ENCODE peak calls at places on chromosome 5, in six cellular contexts. E is right atrium auricular region; T is fibroblast of mammary gland; W is progenitor cell of endocrine pancreas; D is CD8-positive, alpha-beta T cell; B is GM06990. J is an unnamed sample.

GRCh38 chr5:158716668-158717067 is 383.0 kb downstream of the EBF1 start:
- DNase-seq in T (no peak), D (no peak), B (no peak), W (no peak), E (no peak), J (no peak)

GRCh38 chr5:159916841-159917761 is 819 bp downstream of the ADRA1B start:
- DNase-seq in T (no peak), D (no peak), B (no peak), E (no peak), W (no peak), J (peak)

GRCh38 chr5:73625314-73625904 is 587 bp upstream of the ARHGEF28 start:
- DNase-seq in D (no peak), B (no peak), W (no peak), E (no peak), T (peak), J (peak)

GRCh38 chr5:108251350-108251749 is 130.5 kb downstream of the FBXL17 start:
- DNase-seq in B (no peak), D (no peak), W (no peak), E (no peak), T (no peak), J (no peak)

GRCh38 chr5:173045481-173045880 is 10.7 kb upstream of the CREBRF start:
- DNase-seq in E (no peak), T (no peak), B (no peak), D (no peak), W (peak), J (no peak)

GRCh38 chr5:53359906-53360305 is 120.5 kb upstream of the FST start:
- DNase-seq in B (no peak), W (no peak), D (no peak), T (peak), E (no peak), J (no peak)

GRCh38 chr5:54087436-54087835 is 222.9 kb downstream of the ARL15 start:
- DNase-seq in B (no peak), E (no peak), D (no peak), T (peak), W (no peak), J (no peak)

GRCh38 chr5:371811-372555 is 50.5 kb downstream of the AHRR start:
- DNase-seq in T (no peak), W (peak), D (peak), E (peak), B (no peak), J (no peak)

GRCh38 chr5:72379936-72380335 is 59.8 kb downstream of the PTCD2 start:
- DNase-seq in W (no peak), D (no peak), E (no peak), T (peak), B (no peak), J (no peak)

GRCh38 chr5:67077296-67077695 is 119.3 kb downstream of the CD180 start:
- DNase-seq in W (no peak), B (no peak), E (no peak), T (no peak), D (no peak), J (no peak)

GRCh38 chr5:67773439-67773988 is 442.0 kb upstream of the PIK3R1 start:
- DNase-seq in D (no peak), W (no peak), B (no peak), T (peak), E (peak), J (no peak)

GRCh38 chr5:14109041-14109747 is 33.9 kb upstream of the TRIO start:
- DNase-seq in D (no peak), T (peak), W (no peak), B (peak), E (no peak), J (no peak)

GRCh38 chr5:73496984-73497457 is 1.2 kb upstream of the BTF3 start:
- DNase-seq in T (peak), E (no peak), D (no peak), B (no peak), W (no peak), J (no peak)

GRCh38 chr5:132220476-132220875 is 7.2 kb downstream of the P4HA2 start:
- DNase-seq in T (no peak), E (no peak), B (no peak), W (no peak), D (no peak), J (no peak)

GRCh38 chr5:141172381-141173204 is at the start of gene PCDHB7:
- DNase-seq in E (no peak), B (no peak), W (no peak), D (no peak), T (peak), J (no peak)

GRCh38 chr5:57341380-57341979 is 141.1 kb downstream of the ACTBL2 start:
- DNase-seq in W (no peak), T (no peak), B (no peak), D (no peak), E (no peak), J (no peak)

GRCh38 chr5:109532773-109533364 is 123.1 kb upstream of the PJA2 start:
- DNase-seq in W (no peak), D (no peak), B (no peak), T (no peak), E (no peak), J (no peak)

GRCh38 chr5:81971086-81971693 is 633 bp upstream of the ATG10 start:
- DNase-seq in W (no peak), B (peak), D (no peak), E (no peak), T (peak), J (no peak)

GRCh38 chr5:126446498-126447224 is 23.5 kb downstream of the GRAMD2B start:
- DNase-seq in W (no peak), E (no peak), T (peak), D (no peak), B (no peak), J (no peak)

GRCh38 chr5:149271717-149272558 is at the start of gene AFAP1L1:
- DNase-seq in D (no peak), B (no peak), T (peak), W (peak), E (peak), J (peak)

GRCh38 chr5:139669681-139670368 is 21.7 kb downstream of the CXXC5 start:
- DNase-seq in W (no peak), D (peak), B (no peak), E (no peak), T (no peak), J (no peak)

GRCh38 chr5:125446986-125447385 is 700.5 kb upstream of the ZNF608 start:
- DNase-seq in E (no peak), B (no peak), D (no peak), W (no peak), T (peak), J (no peak)

GRCh38 chr5:149005077-149005892 is 57.6 kb downstream of the SH3TC2 start:
- DNase-seq in B (no peak), D (no peak), W (no peak), T (peak), E (no peak), J (peak)

GRCh38 chr5:16889203-16889971 is 46.7 kb downstream of the MYO10 start:
- DNase-seq in W (no peak), B (no peak), T (peak), E (no peak), D (no peak), J (no peak)

GRCh38 chr5:2756211-2756746 is 4.8 kb upstream of the IRX2 start:
- DNase-seq in T (peak), W (no peak), E (peak), B (no peak), D (no peak), J (peak)

GRCh38 chr5:171365351-171365750 is 22.3 kb upstream of the NPM1 start:
- DNase-seq in T (peak), D (no peak), B (no peak), E (no peak), W (no peak), J (no peak)
- TF ChIP-seq CTCF in T (peak), D (no peak), B (peak), E (no peak), W (peak), J (no peak)

GRCh38 chr5:95960802-95961616 is 642 bp downstream of the ELL2 start:
- DNase-seq in T (peak), W (peak), E (no peak), B (peak), D (peak), J (peak)

GRCh38 chr5:95958308-95959014 is 3.2 kb downstream of the ELL2 start:
- DNase-seq in T (peak), E (no peak), D (no peak), B (no peak), W (no peak), J (no peak)

GRCh38 chr5:95961617-95962474 is at the start of gene ELL2:
- DNase-seq in B (peak), T (peak), E (peak), D (peak), W (peak), J (peak)

GRCh38 chr5:95959051-95959963 is 2.3 kb downstream of the ELL2 start:
- DNase-seq in T (peak), W (no peak), D (no peak), E (no peak), B (no peak), J (no peak)

DNA sequence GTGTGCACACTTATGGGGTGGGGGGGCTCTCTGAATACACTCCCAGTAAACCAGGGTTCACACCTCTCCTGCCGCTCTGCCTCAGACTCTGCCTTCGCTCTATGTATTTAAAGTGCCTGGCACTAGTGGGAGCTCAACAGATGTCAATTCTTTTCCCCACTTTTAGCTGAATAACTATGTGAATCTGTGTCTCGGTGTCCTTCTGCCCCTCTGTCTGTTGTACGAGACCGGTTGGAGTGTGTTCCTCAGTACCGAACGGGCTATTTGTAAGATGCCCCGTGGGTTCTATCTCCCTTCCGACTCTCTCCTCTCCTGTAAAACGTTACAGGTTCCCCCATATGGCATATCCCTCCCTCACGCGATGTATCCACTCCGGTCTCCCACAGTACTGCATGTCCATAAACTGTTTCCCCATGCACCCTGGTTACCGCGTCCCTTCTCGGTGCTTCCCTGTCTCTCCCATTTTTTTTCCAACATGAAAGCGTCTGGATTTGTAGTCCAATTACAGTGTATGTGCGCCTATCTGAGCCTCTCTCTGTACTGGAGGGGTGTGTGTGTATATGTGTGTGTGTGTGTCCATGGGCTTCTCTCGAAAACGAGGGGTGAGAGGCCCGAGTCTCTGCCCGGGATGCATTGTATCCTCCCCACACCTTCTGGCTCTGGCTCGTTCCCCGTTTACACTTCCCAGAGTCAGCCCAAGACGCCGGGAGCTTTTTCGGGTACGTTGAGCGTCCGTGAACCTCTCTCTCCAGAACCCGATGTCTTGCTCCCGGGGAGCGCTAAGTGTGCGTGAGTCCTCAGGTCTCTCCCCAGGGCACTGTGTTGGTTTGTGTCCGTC is 1.5 kb downstream of the ELL2 start:
- DNase-seq in E (no peak), W (no peak), D (peak), B (no peak), T (peak), J (no peak)
- TF ChIP-seq CTCF in E (no peak), W (no peak), D (no peak), B (no peak), T (no peak), J (no peak)

GRCh38 chr5:168104811-168105481 is 186.5 kb upstream of the WWC1 start:
- DNase-seq in B (no peak), W (no peak), T (no peak), E (no peak), D (no peak), J (no peak)
- TF ChIP-seq CTCF in B (no peak), W (peak), T (no peak), E (no peak), D (no peak), J (no peak)

GRCh38 chr5:145774442-145774841 is 60.7 kb downstream of the PRELID2 start:
- DNase-seq in W (no peak), D (no peak), E (no peak), T (no peak), B (no peak), J (no peak)

GRCh38 chr5:145775411-145775810 is 59.7 kb downstream of the PRELID2 start:
- DNase-seq in D (no peak), E (no peak), T (no peak), B (no peak), W (no peak), J (no peak)

GRCh38 chr5:145777445-145778063 is 57.6 kb downstream of the PRELID2 start:
- DNase-seq in T (no peak), D (no peak), W (no peak), B (no peak), E (no peak), J (no peak)

GRCh38 chr5:145776886-145777285 is 58.3 kb downstream of the PRELID2 start:
- DNase-seq in T (peak), E (no peak), D (no peak), B (no peak), W (no peak), J (no peak)

GRCh38 chr5:145775893-145776444 is 59.2 kb downstream of the PRELID2 start:
- DNase-seq in T (peak), W (no peak), B (no peak), E (peak), D (no peak), J (no peak)
- TF ChIP-seq CTCF in T (no peak), W (no peak), B (no peak), E (no peak), D (no peak), J (no peak)

GRCh38 chr5:1669276-1670155 is 130.1 kb downstream of the MRPL36 start:
- DNase-seq in E (peak), T (no peak), D (no peak), B (no peak), W (no peak), J (peak)
- TF ChIP-seq CTCF in E (no peak), T (no peak), D (no peak), B (no peak), W (no peak), J (no peak)

DNA sequence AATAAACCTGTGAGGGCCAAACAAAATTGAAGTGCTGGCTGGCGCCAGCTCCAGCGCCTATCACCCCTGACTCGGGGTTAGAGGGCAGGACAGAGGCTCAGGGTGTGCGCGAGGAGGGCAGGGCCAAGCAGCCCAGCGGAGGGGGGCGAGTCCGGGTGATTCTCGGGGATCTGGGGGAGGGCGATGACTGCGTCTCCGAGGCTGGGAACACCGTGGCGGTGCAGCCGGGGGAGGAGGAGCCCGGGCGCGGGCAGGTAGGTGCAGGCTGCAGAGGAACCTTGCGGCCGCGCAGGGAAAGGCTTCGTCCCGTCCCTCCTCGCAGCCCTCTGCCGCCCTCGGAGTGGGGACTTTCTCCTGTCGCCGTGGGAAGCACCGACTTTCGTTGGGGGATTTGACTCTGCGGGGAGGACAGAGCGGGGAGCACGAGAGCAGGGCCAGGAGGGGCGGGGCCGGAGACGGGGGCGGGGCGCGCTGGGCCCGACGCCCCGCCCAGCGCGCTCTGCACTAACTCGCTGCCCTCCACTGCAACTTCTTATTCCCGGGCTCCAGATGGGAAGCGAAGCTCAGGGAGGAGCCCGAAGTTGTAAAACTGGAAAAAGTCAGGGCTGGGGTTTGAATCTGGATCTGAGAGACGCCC is 5.3 kb downstream of the RGS14 start:
- DNase-seq in D (peak), E (no peak), W (peak), B (peak), T (no peak), J (peak)
- TF ChIP-seq CTCF in D (no peak), E (no peak), W (peak), B (no peak), T (no peak), J (peak)

DNA sequence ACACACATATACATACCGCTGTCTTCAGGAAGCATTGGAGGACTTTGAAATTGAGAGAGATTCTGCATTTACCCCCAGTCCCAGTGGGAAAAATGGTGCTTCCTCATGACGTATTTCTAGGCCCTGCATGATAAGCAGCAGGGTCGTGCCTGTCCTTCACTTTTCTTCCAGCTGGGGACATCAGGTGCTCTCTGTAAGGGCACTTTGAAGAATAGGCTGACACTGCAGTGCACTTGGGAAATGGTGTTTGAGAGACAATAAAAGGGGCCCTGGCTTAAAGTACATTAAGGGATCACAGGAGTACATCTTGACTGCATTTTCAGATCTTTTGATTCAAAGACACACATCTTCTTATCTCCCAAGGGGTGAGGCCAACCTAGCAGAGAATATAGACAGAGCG is 437.8 kb downstream of the CSNK1G3 start:
- DNase-seq in B (no peak), T (no peak), D (no peak), E (no peak), W (no peak), J (no peak)
- TF ChIP-seq CTCF in B (no peak), T (no peak), D (no peak), E (no peak), W (no peak), J (no peak)

J was measured in upper lobe of left lung.